ENCODE peak calls at places on chromosomes 12 and 14, in six cellular contexts. D, V, W, E, K and P are unnamed samples.

GRCh38 chr14:92577321-92577742 is 63.8 kb downstream of the RIN3 start:
- DNase-seq in D (no peak), V (no peak), W (no peak), E (no peak), K (no peak), P (no peak)

GRCh38 chr12:51183816-51184215 is 10.9 kb upstream of the TFCP2 start:
- DNase-seq in D (peak; percentile 57), V (no peak), W (peak; percentile 90), E (peak; percentile 40), K (no peak), P (peak; percentile 80)

GRCh38 chr14:103121161-103121845 is 2.0 kb upstream of the TNFAIP2 start:
- DNase-seq in D (no peak), V (no peak), W (no peak), E (peak; percentile 48), K (no peak), P (peak; percentile 64)

GRCh38 chr12:120362516-120363273 is 6.3 kb downstream of the MSI1 start:
- DNase-seq in D (no peak), V (no peak), W (no peak), E (no peak), K (no peak), P (no peak)

GRCh38 chr12:5050542-5050941 is 6.9 kb downstream of the KCNA5 start:
- DNase-seq in D (no peak), V (no peak), W (no peak), E (no peak), K (no peak), P (no peak)

GRCh38 chr12:124611559-124612391 is 44.4 kb upstream of the NCOR2 start:
- DNase-seq in D (no peak), V (no peak), W (no peak), E (no peak), K (no peak), P (no peak)

GRCh38 chr14:65850429-65851145 is 438.1 kb downstream of the FUT8 start:
- DNase-seq in D (no peak), V (no peak), W (no peak), E (peak; percentile 14), K (peak; percentile 11), P (no peak)

GRCh38 chr12:50732591-50732990 is 31.3 kb upstream of the ATF1 start:
- DNase-seq in D (no peak), V (peak; percentile 30), W (no peak), E (no peak), K (no peak), P (no peak)

GRCh38 chr12:46942579-46942978 is 116.8 kb upstream of the SLC38A4 start:
- DNase-seq in D (no peak), V (peak; percentile 73), W (no peak), E (no peak), K (no peak), P (no peak)

GRCh38 chr14:75803768-75804167 is 142.7 kb downstream of the TTLL5 start:
- DNase-seq in D (no peak), V (no peak), W (no peak), E (no peak), K (no peak), P (peak; percentile 74)

GRCh38 chr12:101107032-101107763 is 102.8 kb downstream of the SLC5A8 start:
- DNase-seq in D (no peak), V (no peak), W (no peak), E (no peak), K (no peak), P (no peak)

GRCh38 chr12:7642876-7643309 is 22.8 kb downstream of the APOBEC1 start:
- DNase-seq in D (no peak), V (no peak), W (no peak), E (no peak), K (no peak), P (no peak)

DNA sequence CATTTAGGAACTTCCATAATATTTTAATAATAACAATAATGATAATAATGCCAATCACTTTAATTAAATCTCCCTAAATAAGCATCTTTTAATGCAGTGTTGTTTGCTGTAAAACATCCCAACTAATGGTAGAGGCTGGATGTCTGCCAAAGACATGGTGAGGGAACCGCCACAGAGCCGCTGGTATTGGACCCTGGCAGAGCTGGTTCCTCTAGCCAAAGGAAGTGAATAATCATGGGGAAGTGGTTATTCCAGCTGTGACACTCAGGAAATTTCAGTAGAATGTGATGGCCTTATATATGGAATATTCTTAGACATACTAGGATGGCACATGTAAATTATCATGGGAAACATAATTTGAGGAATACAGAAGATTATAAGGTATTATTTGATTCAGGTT is 483.2 kb downstream of the ZFP36L1 start:
- DNase-seq in D (no peak), V (no peak), W (no peak), E (no peak), K (no peak), P (no peak)
- H3K4me1 ChIP-seq in D (peaks cover 23% of the 10 kb centered on the region), V (no peaks in the 10 kb centered on the region), W (peaks cover 78% of the 10 kb centered on the region), E (peaks cover 44% of the 10 kb centered on the region), K (no peaks in the 10 kb centered on the region), P (peaks cover 8% of the 10 kb centered on the region)

GRCh38 chr12:55724226-55724939 is 4.2 kb downstream of the RDH5 start:
- DNase-seq in D (peak; percentile 76), V (no peak), W (peak; percentile 75), E (peak; percentile 82), K (peak; percentile 56), P (peak; percentile 69)

GRCh38 chr12:55721601-55722213 is 1.5 kb downstream of the RDH5 start:
- DNase-seq in D (no peak), V (no peak), W (no peak), E (no peak), K (no peak), P (no peak)

GRCh38 chr12:55723516-55724225 is 3.5 kb downstream of the RDH5 start:
- DNase-seq in D (no peak), V (no peak), W (no peak), E (peak; percentile 23), K (no peak), P (no peak)

GRCh38 chr12:55724940-55725309 is 3.9 kb downstream of the CD63 start:
- DNase-seq in D (no peak), V (no peak), W (no peak), E (peak; percentile 8), K (no peak), P (no peak)

DNA sequence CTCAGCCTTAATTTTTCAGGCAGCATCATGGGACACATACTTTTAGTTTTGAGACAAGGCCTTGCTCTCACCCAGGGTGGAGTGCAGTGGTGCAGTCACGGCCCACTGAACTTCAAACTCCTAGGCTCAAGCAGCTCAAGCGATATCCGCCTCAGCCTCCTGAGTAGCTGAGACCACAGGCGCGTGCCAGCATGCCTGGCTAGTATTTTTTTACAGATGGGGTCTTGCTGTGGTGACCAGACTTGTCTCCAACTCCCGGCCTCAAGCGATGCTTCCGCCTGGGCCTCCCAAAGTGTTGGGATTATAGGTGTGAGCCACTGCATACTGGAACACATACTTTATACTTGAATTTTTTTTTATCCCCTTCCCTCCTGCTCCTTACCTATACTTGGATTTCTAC is 2.8 kb downstream of the RDH5 start:
- DNase-seq in D (no peak), V (no peak), W (no peak), E (peak; percentile 8), K (no peak), P (no peak)
- H3K27ac ChIP-seq in D (peak overlapping the region; percentile 97), V (no peak overlapping the region), W (peak overlapping the region; percentile 5), E (peak overlapping the region; percentile 97), K (no peak overlapping the region), P (peak overlapping the region; percentile 21)

DNA sequence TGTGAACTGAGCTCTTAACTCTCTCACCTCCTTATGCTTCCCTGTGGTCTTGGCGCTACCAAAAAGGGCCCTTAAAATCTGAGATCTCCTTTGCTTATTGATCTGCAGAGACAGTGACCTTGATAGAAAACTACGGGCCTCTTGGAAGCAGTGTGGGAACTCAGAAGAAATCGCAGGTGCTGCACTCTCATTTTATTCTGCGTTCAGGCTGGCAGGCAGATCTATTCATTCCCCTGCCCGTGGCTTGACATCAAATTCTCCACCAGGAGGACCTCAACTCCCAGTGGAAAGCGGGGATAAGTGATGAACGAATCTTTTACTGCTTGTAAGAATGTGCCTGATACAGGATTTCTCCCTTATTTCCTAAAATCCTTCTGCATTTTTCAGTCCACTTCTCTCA is 143.2 kb upstream of the SEL1L start:
- DNase-seq in D (no peak), V (no peak), W (no peak), E (no peak), K (no peak), P (no peak)
- H3K4me1 ChIP-seq in D (no peaks in the 10 kb centered on the region), V (no peaks in the 10 kb centered on the region), W (peaks cover 18% of the 10 kb centered on the region), E (no peaks in the 10 kb centered on the region), K (no peaks in the 10 kb centered on the region), P (peaks cover 31% of the 10 kb centered on the region)

GRCh38 chr14:90611501-90611900 is 204.7 kb downstream of the TTC7B start:
- DNase-seq in D (no peak), V (no peak), W (no peak), E (no peak), K (no peak), P (no peak)

GRCh38 chr14:90612801-90613200 is 203.4 kb downstream of the TTC7B start:
- DNase-seq in D (no peak), V (no peak), W (no peak), E (no peak), K (no peak), P (no peak)

GRCh38 chr14:90613446-90613845 is 202.8 kb downstream of the TTC7B start:
- DNase-seq in D (no peak), V (no peak), W (no peak), E (no peak), K (no peak), P (no peak)

GRCh38 chr14:90610641-90611040 is 205.6 kb downstream of the TTC7B start:
- DNase-seq in D (no peak), V (no peak), W (no peak), E (no peak), K (no peak), P (no peak)

GRCh38 chr14:90611936-90612335 is 204.3 kb downstream of the TTC7B start:
- DNase-seq in D (no peak), V (no peak), W (no peak), E (no peak), K (no peak), P (peak; percentile 52)
- H3K27ac ChIP-seq in D (no peak overlapping the region), V (no peak overlapping the region), W (no peak overlapping the region), E (no peak overlapping the region), K (no peak overlapping the region), P (no peak overlapping the region)

DNA sequence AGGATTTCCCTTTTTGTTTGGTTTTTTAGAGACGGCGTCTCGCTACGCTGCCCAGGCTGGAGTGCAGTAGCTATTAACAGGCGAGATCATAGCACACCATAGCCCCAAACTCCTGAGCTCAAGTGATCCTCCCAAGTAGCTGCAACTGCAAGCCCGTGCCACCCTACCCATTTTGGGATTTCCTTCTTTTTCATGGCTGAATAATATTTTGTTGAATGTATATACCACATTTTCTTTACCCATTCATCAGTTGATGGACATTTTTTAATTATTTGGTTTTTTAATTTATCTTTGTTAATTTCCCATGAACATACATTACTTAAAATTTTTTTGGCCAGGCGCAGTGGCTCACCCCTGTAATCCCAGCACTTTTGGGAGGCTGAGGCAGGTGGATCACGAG is 15.2 kb downstream of the PITPNM2 start:
- DNase-seq in D (no peak), V (no peak), W (no peak), E (no peak), K (no peak), P (no peak)
- H3K4me1 ChIP-seq in D (peaks cover 19% of the 10 kb centered on the region), V (peaks cover 38% of the 10 kb centered on the region), W (peaks cover 29% of the 10 kb centered on the region), E (peaks cover 46% of the 10 kb centered on the region), K (peaks cover 25% of the 10 kb centered on the region), P (peaks cover 7% of the 10 kb centered on the region)